ENCODE peak calls at places on chromosomes 13 and 19, in six cellular contexts. Z is upper lobe of right lung, V is MM.1S, S is pancreas, M is body of pancreas, C is kidney epithelial cell. J is an unnamed sample.

GRCh38 chr13:101709952-101710351 is 257.5 kb downstream of the ITGBL1 start:
- DNase-seq in Z (no peak), V (no peak), S (no peak), M (no peak), C (no peak), J (no peak)

GRCh38 chr13:48210178-48210577 is 22.8 kb upstream of the ITM2B start:
- DNase-seq in Z (no peak), V (no peak), S (no peak), M (no peak), C (peak), J (no peak)

GRCh38 chr13:111298214-111298975 is 22.0 kb upstream of the TEX29 start:
- DNase-seq in Z (no peak), V (no peak), S (no peak), M (no peak), C (no peak), J (no peak)

GRCh38 chr13:30900952-30901749 is 4.9 kb upstream of the MEDAG start:
- DNase-seq in Z (no peak), V (no peak), S (no peak), M (no peak), C (no peak), J (no peak)

GRCh38 chr13:35093356-35093755 is 151.3 kb downstream of the NBEA start:
- DNase-seq in Z (no peak), V (no peak), S (no peak), M (no peak), C (no peak), J (no peak)

GRCh38 chr19:5349041-5349440 is 8.4 kb upstream of the PTPRS start:
- DNase-seq in Z (no peak), V (no peak), S (no peak), M (no peak), C (no peak), J (no peak)

GRCh38 chr13:99659234-99659633 is 158.0 kb downstream of the TM9SF2 start:
- DNase-seq in Z (no peak), V (peak), S (no peak), M (no peak), C (no peak), J (peak)

GRCh38 chr13:38537026-38537425 is 149.9 kb upstream of the FREM2 start:
- DNase-seq in Z (no peak), V (no peak), S (no peak), M (no peak), C (no peak), J (no peak)

GRCh38 chr19:32041681-32042292 is 303.6 kb upstream of the ZNF507 start:
- DNase-seq in Z (peak), V (peak), S (peak), M (peak), C (no peak), J (peak)

GRCh38 chr13:83536153-83536552 is 346.1 kb downstream of the SLITRK1 start:
- DNase-seq in Z (no peak), V (no peak), S (no peak), M (no peak), C (no peak), J (no peak)

GRCh38 chr19:1646931-1647663 is 5.3 kb downstream of the TCF3 start:
- DNase-seq in Z (no peak), V (no peak), S (no peak), M (no peak), C (no peak), J (no peak)

GRCh38 chr19:18112989-18113478 is 15.5 kb downstream of the MAST3 start:
- DNase-seq in Z (peak), V (peak), S (peak), M (peak), C (no peak), J (peak)

GRCh38 chr19:33064117-33064777 is 441 bp downstream of the RHPN2 start:
- DNase-seq in Z (peak), V (peak), S (peak), M (peak), C (no peak), J (no peak)

GRCh38 chr13:42732073-42732472 is 49.3 kb upstream of the FAM216B start:
- DNase-seq in Z (no peak), V (no peak), S (no peak), M (no peak), C (no peak), J (no peak)

GRCh38 chr19:14127929-14128509 is 8.4 kb downstream of the ASF1B start:
- DNase-seq in Z (no peak), V (peak), S (no peak), M (no peak), C (no peak), J (no peak)

GRCh38 chr13:62537593-62537992 is 1121.9 kb upstream of the PCDH20 start:
- DNase-seq in Z (no peak), V (no peak), S (no peak), M (no peak), C (no peak), J (no peak)

GRCh38 chr13:74272826-74273225 is 138.6 kb upstream of the KLF12 start:
- DNase-seq in Z (no peak), V (no peak), S (no peak), M (no peak), C (no peak), J (no peak)

GRCh38 chr13:105894711-105895110 is 640.8 kb downstream of the EFNB2 start:
- DNase-seq in Z (no peak), V (no peak), S (no peak), M (no peak), C (no peak), J (no peak)

GRCh38 chr13:43227721-43228120 is 204.3 kb downstream of the DNAJC15 start:
- DNase-seq in Z (no peak), V (no peak), S (no peak), M (no peak), C (no peak), J (no peak)

GRCh38 chr19:45097776-45098520 is 5.0 kb downstream of the PPP1R37 start:
- DNase-seq in Z (peak), V (no peak), S (no peak), M (no peak), C (peak), J (no peak)

GRCh38 chr13:63351081-63351480 is 1935.4 kb upstream of the PCDH20 start:
- DNase-seq in Z (no peak), V (no peak), S (no peak), M (no peak), C (no peak), J (no peak)

GRCh38 chr19:14536926-14537692 is 7.7 kb downstream of the TECR start:
- DNase-seq in Z (peak), V (no peak), S (peak), M (peak), C (no peak), J (peak)

GRCh38 chr19:39514840-39515550 is at the start of gene SELENOV:
- DNase-seq in Z (no peak), V (no peak), S (no peak), M (no peak), C (no peak), J (no peak)

GRCh38 chr13:53143757-53144320 is 115.2 kb downstream of the OLFM4 start:
- DNase-seq in Z (no peak), V (no peak), S (no peak), M (no peak), C (no peak), J (no peak)

GRCh38 chr13:21579754-21580316 is 24.1 kb downstream of the MICU2 start:
- DNase-seq in Z (no peak), V (no peak), S (no peak), M (no peak), C (no peak), J (peak)

GRCh38 chr13:51000576-51001260 is 91.1 kb downstream of the RNASEH2B start:
- DNase-seq in Z (no peak), V (no peak), S (no peak), M (no peak), C (peak), J (no peak)

GRCh38 chr13:51995677-51996551 is 15.3 kb downstream of the ATP7B start:
- DNase-seq in Z (no peak), V (no peak), S (peak), M (peak), C (no peak), J (no peak)

GRCh38 chr19:17953869-17954268 is 13.0 kb upstream of the KCNN1 start:
- DNase-seq in Z (no peak), V (no peak), S (no peak), M (no peak), C (no peak), J (no peak)

GRCh38 chr19:2550431-2551171 is 74.7 kb downstream of the GADD45B start:
- DNase-seq in Z (peak), V (no peak), S (no peak), M (no peak), C (no peak), J (no peak)

GRCh38 chr19:23804676-23805075 is 46.0 kb upstream of the ZNF681 start:
- DNase-seq in Z (no peak), V (no peak), S (no peak), M (no peak), C (no peak), J (no peak)

GRCh38 chr13:25172303-25172630 is 179 bp upstream of the AMER2 start:
- DNase-seq in Z (no peak), V (no peak), S (no peak), M (no peak), C (no peak), J (no peak)

GRCh38 chr13:48158290-48158689 is 63.4 kb upstream of the MED4 start:
- DNase-seq in Z (no peak), V (no peak), S (no peak), M (no peak), C (no peak), J (no peak)

GRCh38 chr19:28213476-28214082 is 999.4 kb downstream of the UQCRFS1 start:
- DNase-seq in Z (no peak), V (no peak), S (no peak), M (no peak), C (no peak), J (peak)

GRCh38 chr13:51330741-51331140 is 8.8 kb upstream of the SERPINE3 start:
- DNase-seq in Z (no peak), V (no peak), S (no peak), M (no peak), C (no peak), J (peak)

GRCh38 chr13:31225998-31226675 is 26.4 kb downstream of the B3GLCT start:
- DNase-seq in Z (no peak), V (no peak), S (no peak), M (no peak), C (no peak), J (no peak)

GRCh38 chr13:77698211-77699058 is 948 bp downstream of the SLAIN1 start:
- DNase-seq in Z (peak), V (peak), S (peak), M (peak), C (no peak), J (peak)

DNA sequence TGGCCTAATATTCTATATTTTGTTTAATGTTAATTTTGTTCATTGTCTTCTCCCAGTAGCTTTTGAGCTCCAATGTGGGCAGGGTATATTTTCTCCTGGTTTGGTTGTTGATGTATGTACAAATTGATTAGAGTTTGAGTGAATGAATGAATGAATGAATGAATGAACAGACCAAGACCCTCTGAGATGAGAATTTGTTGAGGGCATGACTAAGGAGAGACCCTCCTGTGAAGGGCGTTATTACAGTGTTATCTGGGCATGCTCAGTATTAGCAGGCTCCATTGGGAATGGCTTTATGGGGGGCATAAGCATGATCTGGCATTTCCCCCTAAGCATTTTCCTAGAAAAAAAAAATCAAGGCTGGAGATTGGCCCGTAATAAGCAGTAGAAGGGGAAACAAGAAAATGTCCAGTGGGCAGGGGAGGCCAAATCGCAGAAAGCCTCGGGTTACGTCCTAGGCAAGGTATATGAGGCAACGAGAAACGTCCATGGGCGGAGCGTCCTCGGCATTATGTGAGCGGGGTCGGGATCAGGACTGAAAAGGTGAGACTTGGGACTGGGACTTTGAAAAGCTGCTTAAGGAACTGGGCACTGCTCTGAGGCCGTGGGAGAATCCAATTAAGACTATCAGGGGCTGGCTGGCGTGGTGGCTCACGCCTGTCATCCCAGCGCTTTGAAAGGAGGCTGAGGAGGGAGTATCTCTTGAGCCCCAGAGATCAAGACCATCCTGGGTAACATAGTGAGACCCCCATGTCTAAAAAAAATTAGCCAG is 904 bp upstream of the ARHGAP33 start:
- DNase-seq in Z (no peak), V (no peak), S (peak), M (no peak), C (no peak), J (no peak)
- H3K4me3 ChIP-seq in Z (peak), V (peak), S (no peak), M (no peak), C (no peak), J (peak)

GRCh38 chr19:50658438-50659317 is 9.4 kb downstream of the C19orf81 start:
- DNase-seq in Z (peak), V (no peak), S (peak), M (peak), C (no peak), J (peak)

GRCh38 chr19:50659318-50660082 is 10.3 kb downstream of the C19orf81 start:
- DNase-seq in Z (no peak), V (no peak), S (no peak), M (no peak), C (no peak), J (no peak)

GRCh38 chr19:50660083-50660366 is 10.8 kb downstream of the C19orf81 start:
- DNase-seq in Z (no peak), V (no peak), S (no peak), M (no peak), C (no peak), J (no peak)

GRCh38 chr19:50657222-50657669 is 8.0 kb downstream of the C19orf81 start:
- DNase-seq in Z (no peak), V (no peak), S (no peak), M (no peak), C (no peak), J (no peak)

DNA sequence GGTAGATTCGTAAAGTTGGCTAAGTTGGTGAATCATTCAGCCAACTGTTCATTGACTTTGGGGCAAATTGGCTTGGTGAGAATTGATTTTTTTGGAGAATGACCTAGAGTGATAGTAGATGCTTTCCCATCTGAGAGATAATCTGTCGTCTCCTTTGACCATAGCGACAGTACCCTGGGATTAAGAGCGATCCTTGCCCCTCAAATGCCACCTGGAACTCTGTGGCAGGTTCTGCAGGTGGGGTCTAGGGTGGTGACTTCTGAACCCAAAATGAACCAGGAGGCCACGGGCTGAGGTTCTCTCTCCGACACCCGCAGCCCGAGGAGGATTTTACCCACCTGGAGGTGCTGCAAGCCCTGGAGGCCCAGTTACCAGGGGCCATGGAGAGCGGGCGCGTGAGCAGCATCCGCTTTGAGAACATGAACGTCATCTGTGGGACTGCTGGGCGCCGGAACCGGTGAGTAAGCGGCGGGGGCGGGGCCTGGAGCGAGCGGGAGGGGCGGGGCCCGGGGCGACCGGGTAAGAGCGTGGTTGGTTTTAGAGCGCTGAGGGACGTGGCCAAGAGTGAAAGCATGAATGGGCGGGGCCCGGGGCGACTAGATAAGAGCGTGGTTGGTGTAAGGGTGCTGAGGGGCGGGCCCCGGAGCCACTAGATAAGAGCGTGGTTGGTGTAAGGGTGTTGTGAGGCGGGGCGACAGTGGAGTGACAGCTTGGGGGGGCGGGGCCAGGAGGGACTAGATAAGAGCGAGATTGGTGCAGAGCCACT is 8.6 kb downstream of the C19orf81 start:
- DNase-seq in Z (peak), V (peak), S (peak), M (peak), C (peak), J (peak)
- H3K4me3 ChIP-seq in Z (peak), V (no peak), S (no peak), M (no peak), C (peak), J (peak)

DNA sequence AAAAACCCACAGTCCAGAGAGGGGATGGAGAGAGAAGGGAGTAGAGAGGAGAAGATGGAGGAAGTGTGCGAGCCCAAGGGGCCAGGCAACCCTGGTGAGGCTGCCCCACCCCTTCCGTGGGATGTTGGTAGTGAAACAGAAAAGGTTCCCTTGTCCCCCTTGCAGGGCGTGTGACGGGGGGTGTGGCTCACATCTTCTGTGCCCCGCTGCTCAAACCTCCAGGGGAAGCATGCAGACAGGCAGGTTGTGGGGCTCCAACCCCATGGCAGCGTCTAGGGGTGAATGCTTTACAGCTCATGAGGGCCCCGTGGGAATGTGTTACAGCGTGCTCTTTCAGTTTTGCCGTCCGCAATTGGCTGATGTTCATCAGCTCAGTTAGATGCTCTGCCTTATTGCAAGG is 14.7 kb upstream of the EVI5L start:
- DNase-seq in Z (no peak), V (no peak), S (no peak), M (no peak), C (no peak), J (no peak)
- H3K4me3 ChIP-seq in Z (no peak), V (no peak), S (no peak), M (no peak), C (no peak), J (no peak)

GRCh38 chr19:35517342-35517741 is 3.9 kb upstream of the DMKN start:
- DNase-seq in Z (no peak), V (no peak), S (no peak), M (no peak), C (no peak), J (no peak)

GRCh38 chr19:35516310-35516709 is 2.9 kb upstream of the DMKN start:
- DNase-seq in Z (no peak), V (no peak), S (no peak), M (no peak), C (no peak), J (no peak)

GRCh38 chr19:35519291-35519690 is 5.8 kb upstream of the DMKN start:
- DNase-seq in Z (no peak), V (no peak), S (no peak), M (no peak), C (no peak), J (no peak)

GRCh38 chr19:35521124-35521743 is 6.9 kb downstream of the SBSN start:
- DNase-seq in Z (no peak), V (no peak), S (no peak), M (no peak), C (no peak), J (no peak)

DNA sequence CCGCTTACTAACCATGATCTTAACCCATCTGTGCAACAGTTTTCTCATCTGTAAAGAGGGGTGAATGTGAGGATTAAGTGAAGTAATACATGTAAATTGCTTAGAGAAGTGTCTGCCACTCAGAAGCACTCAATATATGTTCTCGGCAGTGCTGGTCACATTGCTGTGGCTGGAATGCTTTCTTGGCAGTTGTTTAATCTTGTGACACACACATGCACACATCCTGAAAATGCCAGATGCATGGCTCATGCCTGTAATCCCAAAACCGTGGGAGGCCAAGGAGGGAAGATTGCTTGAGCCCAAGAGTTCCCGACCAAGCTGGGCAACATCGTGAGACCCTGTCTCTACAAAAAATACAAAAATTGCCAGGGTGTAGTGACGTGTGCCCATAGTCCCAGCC is 4.9 kb upstream of the DMKN start:
- DNase-seq in Z (no peak), V (no peak), S (no peak), M (no peak), C (peak), J (no peak)
- H3K4me3 ChIP-seq in Z (no peak), V (no peak), S (no peak), M (no peak), C (no peak), J (no peak)

DNA sequence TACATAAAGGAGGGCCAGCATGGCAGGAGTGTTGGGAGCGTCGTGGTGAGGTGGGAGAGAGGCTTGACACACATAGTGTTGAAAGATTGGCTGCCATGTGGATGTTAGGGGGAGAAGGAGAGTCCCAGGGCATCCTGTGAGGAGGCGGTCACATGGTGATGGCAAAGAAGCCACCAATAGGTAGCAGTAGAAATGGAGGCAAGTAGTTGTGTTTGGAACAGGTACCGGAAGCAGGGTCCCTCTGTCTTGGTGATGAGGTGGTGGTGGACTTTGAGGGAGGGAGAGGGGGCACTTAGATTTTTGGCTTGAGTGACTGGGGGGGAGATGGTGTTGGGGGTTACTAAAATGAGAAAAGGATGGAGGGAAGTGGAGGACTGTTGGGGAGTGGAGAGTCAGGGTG is 193.2 kb upstream of the RNF113B start:
- DNase-seq in Z (no peak), V (no peak), S (no peak), M (no peak), C (no peak), J (no peak)
- H3K4me3 ChIP-seq in Z (no peak), V (no peak), S (no peak), M (no peak), C (no peak), J (no peak)

GRCh38 chr19:46494936-46495788 is 505 bp downstream of the PNMA8B start:
- DNase-seq in Z (no peak), V (no peak), S (no peak), M (no peak), C (no peak), J (no peak)

GRCh38 chr19:46492841-46493235 is 2.8 kb downstream of the PNMA8B start:
- DNase-seq in Z (no peak), V (no peak), S (no peak), M (no peak), C (no peak), J (no peak)

GRCh38 chr19:46495789-46496099 is at the start of gene PNMA8B:
- DNase-seq in Z (peak), V (peak), S (peak), M (peak), C (no peak), J (peak)

GRCh38 chr19:46493236-46494114 is 2.2 kb downstream of the PNMA8B start:
- DNase-seq in Z (peak), V (no peak), S (no peak), M (no peak), C (no peak), J (no peak)

GRCh38 chr19:46494115-46494935 is 1.3 kb downstream of the PNMA8B start:
- DNase-seq in Z (no peak), V (no peak), S (no peak), M (no peak), C (no peak), J (no peak)
- H3K4me3 ChIP-seq in Z (peak), V (no peak), S (no peak), M (no peak), C (no peak), J (no peak)

GRCh38 chr13:29654384-29654783 is 58.9 kb upstream of the SLC7A1 start:
- DNase-seq in Z (no peak), V (no peak), S (no peak), M (no peak), C (no peak), J (no peak)
- H3K4me3 ChIP-seq in Z (no peak), V (no peak), S (no peak), M (no peak), C (no peak), J (no peak)

J was measured in Jurkat, Clone E6-1.